ENCODE peak calls at places on chromosome 1, in seven cellular contexts. L, P, K, T, W, C and V are unnamed samples.

GRCh38 chr1:160423966-160424365 is 23.6 kb downstream of the VANGL2 start:
- DNase-seq in L (no peak), P (no peak), K (no peak), T (no peak), W (no peak), C (no peak), V (no peak)

GRCh38 chr1:96510911-96511310 is 210.7 kb upstream of the PTBP2 start:
- DNase-seq in L (no peak), P (no peak), K (no peak), T (no peak), W (no peak), C (no peak), V (no peak)

GRCh38 chr1:18654599-18654998 is 24.0 kb downstream of the PAX7 start:
- DNase-seq in L (no peak), P (no peak), K (no peak), T (no peak), W (no peak), C (no peak), V (no peak)

GRCh38 chr1:182807907-182808306 is 18.3 kb downstream of the NPL start:
- DNase-seq in L (no peak), P (no peak), K (no peak), T (no peak), W (no peak), C (no peak), V (no peak)

GRCh38 chr1:67126111-67126746 is 8.5 kb downstream of the C1orf141 start:
- DNase-seq in L (no peak), P (peak; percentile 30), K (no peak), T (no peak), W (no peak), C (no peak), V (no peak)

GRCh38 chr1:19044975-19045831 is 88.7 kb upstream of the IFFO2 start:
- DNase-seq in L (peak; percentile 79), P (no peak), K (peak; percentile 15), T (no peak), W (no peak), C (no peak), V (no peak)

GRCh38 chr1:1437904-1438376 is 2.5 kb downstream of the VWA1 start:
- DNase-seq in L (no peak), P (peak; percentile 47), K (no peak), T (no peak), W (no peak), C (no peak), V (no peak)

GRCh38 chr1:213931804-213932203 is 56.0 kb upstream of the PROX1 start:
- DNase-seq in L (no peak), P (peak; percentile 1), K (no peak), T (no peak), W (no peak), C (no peak), V (no peak)